ENCODE peak calls at places on chromosomes 16 and 17, in nine cellular contexts. L, T, I, D, P, C, N, O and Q are unnamed samples.

GRCh38 chr16:49889725-49890397 is 33.9 kb upstream of the ZNF423 start:
- DNase-seq in L (no peak), T (no peak), I (no peak), D (no peak), P (no peak), C (no peak), N (no peak), O (no peak), Q (no peak)

GRCh38 chr17:33233855-33234228 is 59.3 kb downstream of the ASIC2 start:
- DNase-seq in L (no peak), T (no peak), I (no peak), D (no peak), P (peak), C (peak), N (no peak), O (no peak), Q (no peak)

GRCh38 chr16:47392114-47392513 is 68.7 kb downstream of the ITFG1 start:
- DNase-seq in L (no peak), T (no peak), I (no peak), D (no peak), P (no peak), C (no peak), N (no peak), O (peak), Q (no peak)

GRCh38 chr16:66588981-66589713 is 9.9 kb downstream of the CMTM2 start:
- DNase-seq in L (no peak), T (no peak), I (peak), D (no peak), P (peak), C (peak), N (no peak), O (no peak), Q (no peak)

GRCh38 chr16:52812945-52813556 is 239.6 kb downstream of the CHD9NB start:
- DNase-seq in L (peak), T (peak), I (no peak), D (peak), P (no peak), C (no peak), N (no peak), O (peak), Q (peak)

GRCh38 chr17:8740486-8740885 is 4.2 kb downstream of the CCDC42 start:
- DNase-seq in L (no peak), T (no peak), I (no peak), D (no peak), P (no peak), C (peak), N (no peak), O (no peak), Q (no peak)

GRCh38 chr17:37276475-37276874 is 99.3 kb upstream of the C17orf78 start:
- DNase-seq in L (no peak), T (no peak), I (no peak), D (no peak), P (no peak), C (no peak), N (no peak), O (no peak), Q (no peak)

GRCh38 chr16:87375426-87376135 is 8.0 kb downstream of the FBXO31 start:
- DNase-seq in L (no peak), T (peak), I (no peak), D (no peak), P (no peak), C (no peak), N (no peak), O (no peak), Q (no peak)

GRCh38 chr17:38898291-38898679 is 27.1 kb upstream of the LASP1NB start:
- DNase-seq in L (no peak), T (no peak), I (no peak), D (no peak), P (no peak), C (peak), N (no peak), O (no peak), Q (no peak)
- H3K4me3 ChIP-seq in L (no peak), T (no peak), I (peak), D (no peak), P (no peak), C (peak), N (no peak), O (no peak), Q (no peak)

DNA sequence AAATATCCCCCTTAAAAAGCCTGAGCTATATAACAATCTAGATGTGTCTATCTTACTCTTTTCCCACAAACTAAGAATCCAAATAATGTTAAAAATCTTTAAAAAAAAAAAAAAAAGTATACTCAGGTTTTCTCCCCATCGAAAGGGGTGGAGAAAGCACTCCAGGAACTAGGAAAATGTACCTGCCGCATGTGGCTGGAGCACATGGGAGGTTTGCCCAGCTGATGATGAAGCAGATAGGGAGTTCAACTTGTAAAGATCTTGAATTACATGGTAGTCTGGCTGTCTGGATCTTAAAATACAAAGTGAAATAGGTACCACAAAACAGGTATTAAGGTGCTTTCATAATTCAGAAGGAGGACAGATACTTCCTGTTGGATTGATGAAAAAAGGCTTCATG is 8.8 kb upstream of the SLFN14 start:
- DNase-seq in L (no peak), T (no peak), I (no peak), D (no peak), P (no peak), C (no peak), N (no peak), O (no peak), Q (no peak)
- H3K4me3 ChIP-seq in L (no peak), T (no peak), I (no peak), D (peak), P (no peak), C (no peak), N (no peak), O (no peak), Q (no peak)

GRCh38 chr16:27387724-27388123 is 14.2 kb upstream of the IL21R start:
- DNase-seq in L (no peak), T (no peak), I (no peak), D (no peak), P (no peak), C (no peak), N (no peak), O (no peak), Q (no peak)
- H3K4me3 ChIP-seq in L (no peak), T (no peak), I (no peak), D (no peak), P (no peak), C (no peak), N (no peak), O (no peak), Q (no peak)

GRCh38 chr17:74317071-74317470 is 9.0 kb upstream of the KIF19 start:
- DNase-seq in L (no peak), T (no peak), I (no peak), D (no peak), P (no peak), C (no peak), N (no peak), O (no peak), Q (no peak)
- H3K4me3 ChIP-seq in L (no peak), T (no peak), I (no peak), D (no peak), P (no peak), C (no peak), N (no peak), O (no peak), Q (no peak)

GRCh38 chr17:38485146-38485468 is 56.8 kb downstream of the ARHGAP23 start:
- DNase-seq in L (no peak), T (no peak), I (no peak), D (no peak), P (no peak), C (no peak), N (no peak), O (no peak), Q (no peak)
- H3K4me3 ChIP-seq in L (no peak), T (no peak), I (no peak), D (no peak), P (no peak), C (no peak), N (no peak), O (no peak), Q (no peak)

DNA sequence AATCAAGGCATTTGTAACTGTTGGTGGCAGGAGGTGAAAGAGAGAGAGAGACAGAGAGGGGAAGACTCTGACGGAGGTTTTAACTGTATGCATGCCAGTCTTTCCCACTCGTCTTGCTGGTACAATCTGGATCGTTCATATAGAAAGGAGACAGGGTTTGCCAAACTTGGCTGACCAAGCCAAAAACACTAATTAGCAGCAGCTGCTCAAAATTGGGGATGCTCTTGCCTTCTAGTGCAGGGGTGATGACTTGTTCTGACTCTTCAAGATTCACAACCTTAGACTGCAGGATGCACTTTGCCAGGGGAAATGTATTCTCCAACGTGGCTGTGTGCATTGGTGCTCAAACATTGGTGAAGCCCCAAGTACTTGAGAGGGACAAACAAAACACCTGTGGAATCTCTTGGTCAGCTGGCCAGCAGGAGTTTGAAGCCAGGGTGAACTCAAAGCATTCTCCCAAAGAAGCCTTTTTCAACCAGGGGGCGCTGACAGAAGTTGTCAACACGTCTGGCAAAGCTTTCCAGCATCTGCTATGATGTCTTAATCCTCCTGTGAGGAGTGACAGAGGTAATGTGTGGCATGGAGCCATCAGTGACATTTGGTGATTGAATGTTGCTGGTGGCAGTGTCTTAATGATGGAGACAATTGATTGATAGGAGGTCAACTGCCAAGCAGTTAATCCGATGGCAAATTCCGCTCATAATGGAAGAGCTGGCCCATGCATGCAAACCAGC is 257.8 kb upstream of the HSBP1 start:
- DNase-seq in L (no peak), T (peak), I (no peak), D (no peak), P (no peak), C (no peak), N (no peak), O (no peak), Q (no peak)
- H3K4me3 ChIP-seq in L (no peak), T (no peak), I (no peak), D (no peak), P (no peak), C (no peak), N (no peak), O (no peak), Q (no peak)

GRCh38 chr16:77789085-77789611 is 784 bp downstream of the VAT1L start:
- DNase-seq in L (no peak), T (no peak), I (no peak), D (no peak), P (no peak), C (no peak), N (no peak), O (no peak), Q (no peak)
- H3K4me3 ChIP-seq in L (peak), T (peak), I (peak), D (no peak), P (peak), C (peak), N (peak), O (peak), Q (peak)

DNA sequence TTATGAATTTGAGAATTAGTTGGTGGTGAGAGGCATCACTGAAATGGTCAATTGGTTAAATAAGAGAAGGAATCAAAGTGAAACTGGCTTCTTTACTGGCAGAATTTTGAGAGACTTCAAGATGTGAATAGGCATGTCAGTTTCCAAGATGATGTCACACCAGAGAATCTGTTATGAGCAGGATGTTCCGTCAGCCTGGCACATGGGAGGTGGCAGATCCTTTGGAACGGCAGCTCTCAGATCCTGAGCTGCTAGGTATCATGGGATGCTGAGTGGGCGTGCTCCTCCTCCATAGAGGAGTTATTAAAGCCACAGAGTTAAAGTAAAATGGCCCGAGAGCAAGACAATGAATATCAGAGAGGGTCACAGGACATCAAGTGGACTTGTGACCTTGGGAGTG is 444.3 kb upstream of the HSBP1 start:
- DNase-seq in L (no peak), T (no peak), I (no peak), D (no peak), P (no peak), C (no peak), N (no peak), O (no peak), Q (no peak)
- H3K4me3 ChIP-seq in L (no peak), T (no peak), I (no peak), D (no peak), P (no peak), C (no peak), N (no peak), O (no peak), Q (no peak)